ENCODE peak calls at places on chromosomes 7 and 10, in five cellular contexts. Q is stimulated activated CD8-positive, alpha-beta memory T cell treated with anti-CD3 and anti-CD28 coated beads, Interleukin-2, amount 100 ng/mL, for 48 hours; I is Kasumi-1; J is mucosa of descending colon; B is RCC 7860. H is an unnamed sample.

GRCh38 chr10:68684413-68684812 is 36.6 kb upstream of the CCAR1 start:
- DNase-seq in Q (no peak), I (no peak), J (no peak), B (no peak), H (no peak)

GRCh38 chr7:94183289-94183749 is 179.2 kb upstream of the BET1 start:
- DNase-seq in Q (no peak), I (no peak), J (no peak), B (peak), H (no peak)

GRCh38 chr10:46522295-46523118 is 34.0 kb downstream of the GPRIN2 start:
- DNase-seq in Q (no peak), I (no peak), J (no peak), B (no peak), H (no peak)

GRCh38 chr10:89332092-89332633 is 4.4 kb downstream of the IFIT3 start:
- DNase-seq in Q (no peak), I (peak), J (no peak), B (peak), H (peak)

GRCh38 chr7:22219036-22219435 is 137.9 kb downstream of the RAPGEF5 start:
- DNase-seq in Q (no peak), I (no peak), J (no peak), B (no peak), H (no peak)

GRCh38 chr10:110568055-110568735 is 700 bp downstream of the SMC3 start:
- DNase-seq in Q (peak), I (peak), J (no peak), B (no peak), H (peak)

GRCh38 chr7:1200045-1200444 is 32.6 kb upstream of the UNCX start:
- DNase-seq in Q (no peak), I (no peak), J (no peak), B (no peak), H (peak)

GRCh38 chr7:1646957-1647891 is 22.9 kb upstream of the ELFN1 start:
- DNase-seq in Q (no peak), I (no peak), J (no peak), B (no peak), H (peak)

GRCh38 chr7:978049-978346 is 2.6 kb upstream of the COX19 start:
- DNase-seq in Q (no peak), I (no peak), J (no peak), B (no peak), H (no peak)

GRCh38 chr7:46024263-46024916 is 103.3 kb upstream of the IGFBP3 start:
- DNase-seq in Q (no peak), I (no peak), J (no peak), B (no peak), H (no peak)

GRCh38 chr7:65722361-65722792 is 150.5 kb upstream of the VKORC1L1 start:
- DNase-seq in Q (peak), I (peak), J (peak), B (peak), H (peak)

GRCh38 chr7:98399462-98399861 is 1.4 kb downstream of the BAIAP2L1 start:
- DNase-seq in Q (no peak), I (no peak), J (no peak), B (peak), H (no peak)

GRCh38 chr10:14416308-14416700 is 85.6 kb upstream of the FRMD4A start:
- DNase-seq in Q (no peak), I (no peak), J (no peak), B (no peak), H (peak)

GRCh38 chr10:79178614-79179403 is 110.0 kb downstream of the ZMIZ1 start:
- DNase-seq in Q (no peak), I (peak), J (no peak), B (peak), H (no peak)

GRCh38 chr7:99669782-99670181 is 10.0 kb downstream of the CYP3A5 start:
- DNase-seq in Q (no peak), I (no peak), J (no peak), B (no peak), H (no peak)

GRCh38 chr7:34750209-34750608 is 92.2 kb downstream of the NPSR1 start:
- DNase-seq in Q (no peak), I (no peak), J (no peak), B (no peak), H (no peak)

GRCh38 chr7:30027065-30027456 is 559 bp upstream of the FKBP14 start:
- DNase-seq in Q (no peak), I (peak), J (no peak), B (peak), H (no peak)

GRCh38 chr10:23316406-23316805 is 28.2 kb downstream of the C10orf67 start:
- DNase-seq in Q (no peak), I (no peak), J (no peak), B (no peak), H (no peak)

GRCh38 chr10:58888957-58889356 is 287.5 kb upstream of the PHYHIPL start:
- DNase-seq in Q (no peak), I (no peak), J (no peak), B (no peak), H (no peak)

GRCh38 chr7:47497367-47498096 is 84.4 kb downstream of the TNS3 start:
- DNase-seq in Q (no peak), I (peak), J (no peak), B (no peak), H (no peak)

GRCh38 chr10:102778781-102779180 is 35.0 kb downstream of the WBP1L start:
- DNase-seq in Q (no peak), I (no peak), J (no peak), B (no peak), H (no peak)

GRCh38 chr7:138435231-138435919 is 24.7 kb upstream of the TRIM24 start:
- DNase-seq in Q (no peak), I (no peak), J (no peak), B (no peak), H (no peak)

GRCh38 chr10:46226232-46226631 is 60.6 kb upstream of the ANTXRL start:
- DNase-seq in Q (no peak), I (no peak), J (peak), B (no peak), H (no peak)

GRCh38 chr10:49300140-49300974 is 1.4 kb downstream of the C10orf71 start:
- DNase-seq in Q (no peak), I (no peak), J (no peak), B (no peak), H (no peak)

GRCh38 chr10:3619276-3619675 is 165.7 kb downstream of the KLF6 start:
- DNase-seq in Q (no peak), I (no peak), J (no peak), B (no peak), H (no peak)

H was measured in G401.